ENCODE peak calls at places on chromosomes 6 and 20, in six cellular contexts. One of them, this sample, is unnamed.

GRCh38 chr6:96721227-96721626 is 116.0 kb downstream of the GPR63 start:
- DNase-seq in trophoblast cell: no peak
- DNase-seq in IMR-90: no peak
- DNase-seq in mesenchymal stem cell: no peak
- DNase-seq in neuronal stem cell: no peak
- DNase-seq in H1: no peak
- DNase-seq in this sample: no peak

GRCh38 chr20:36394340-36394965 is 88.3 kb downstream of the DLGAP4 start:
- DNase-seq in trophoblast cell: no peak
- DNase-seq in IMR-90: no peak
- DNase-seq in mesenchymal stem cell: no peak
- DNase-seq in neuronal stem cell: no peak
- DNase-seq in H1: no peak
- DNase-seq in this sample: no peak

GRCh38 chr6:122809001-122809400 is 19.9 kb downstream of the SMPDL3A start:
- DNase-seq in trophoblast cell: no peak
- DNase-seq in IMR-90: peak; percentile 48
- DNase-seq in mesenchymal stem cell: peak; percentile 65
- DNase-seq in neuronal stem cell: no peak
- DNase-seq in H1: no peak
- DNase-seq in this sample: no peak

GRCh38 chr20:33650111-33650752 is 11.9 kb upstream of the C20orf144 start:
- DNase-seq in trophoblast cell: no peak
- DNase-seq in IMR-90: no peak
- DNase-seq in mesenchymal stem cell: no peak
- DNase-seq in neuronal stem cell: no peak
- DNase-seq in H1: no peak
- DNase-seq in this sample: no peak

GRCh38 chr20:23937303-23938117 is 51.1 kb downstream of the GGTLC1 start:
- DNase-seq in trophoblast cell: peak; percentile 56
- DNase-seq in IMR-90: peak; percentile 36
- DNase-seq in mesenchymal stem cell: peak; percentile 40
- DNase-seq in neuronal stem cell: peak; percentile 56
- DNase-seq in H1: peak; percentile 41
- DNase-seq in this sample: peak; percentile 80

GRCh38 chr6:129329677-129330076 is 380.3 kb downstream of the ARHGAP18 start:
- DNase-seq in trophoblast cell: no peak
- DNase-seq in IMR-90: no peak
- DNase-seq in mesenchymal stem cell: no peak
- DNase-seq in neuronal stem cell: no peak
- DNase-seq in H1: no peak
- DNase-seq in this sample: no peak

GRCh38 chr6:12941422-12941821 is 224.9 kb downstream of the PHACTR1 start:
- DNase-seq in trophoblast cell: no peak
- DNase-seq in IMR-90: no peak
- DNase-seq in mesenchymal stem cell: peak; percentile 73
- DNase-seq in neuronal stem cell: no peak
- DNase-seq in H1: no peak
- DNase-seq in this sample: no peak

GRCh38 chr20:63698739-63699465 is 2.5 kb downstream of the TNFRSF6B start:
- DNase-seq in trophoblast cell: peak; percentile 67
- DNase-seq in IMR-90: peak; percentile 94
- DNase-seq in mesenchymal stem cell: peak; percentile 97
- DNase-seq in neuronal stem cell: no peak
- DNase-seq in H1: no peak
- DNase-seq in this sample: peak; percentile 39

GRCh38 chr6:14365393-14365792 is 247.8 kb downstream of the CD83 start:
- DNase-seq in trophoblast cell: peak; percentile 53
- DNase-seq in IMR-90: peak; percentile 71
- DNase-seq in mesenchymal stem cell: peak; percentile 3
- DNase-seq in neuronal stem cell: no peak
- DNase-seq in H1: no peak
- DNase-seq in this sample: no peak

GRCh38 chr6:170186909-170187668 is 103.8 kb downstream of the DLL1 start:
- DNase-seq in trophoblast cell: no peak
- DNase-seq in IMR-90: no peak
- DNase-seq in mesenchymal stem cell: no peak
- DNase-seq in neuronal stem cell: no peak
- DNase-seq in H1: no peak
- DNase-seq in this sample: no peak

GRCh38 chr20:13936781-13937576 is 53.4 kb downstream of the SEL1L2 start:
- DNase-seq in trophoblast cell: no peak
- DNase-seq in IMR-90: no peak
- DNase-seq in mesenchymal stem cell: no peak
- DNase-seq in neuronal stem cell: no peak
- DNase-seq in H1: no peak
- DNase-seq in this sample: no peak

GRCh38 chr20:13424174-13424833 is 203.2 kb downstream of the ISM1 start:
- DNase-seq in trophoblast cell: no peak
- DNase-seq in IMR-90: no peak
- DNase-seq in mesenchymal stem cell: no peak
- DNase-seq in neuronal stem cell: no peak
- DNase-seq in H1: no peak
- DNase-seq in this sample: no peak

GRCh38 chr20:58808296-58809046 is 42.2 kb downstream of the GNAS-AS1 start:
- DNase-seq in trophoblast cell: no peak
- DNase-seq in IMR-90: peak; percentile 29
- DNase-seq in mesenchymal stem cell: no peak
- DNase-seq in neuronal stem cell: no peak
- DNase-seq in H1: no peak
- DNase-seq in this sample: no peak

GRCh38 chr6:31736026-31736767 is at the start of gene CLIC1:
- DNase-seq in trophoblast cell: peak; percentile 73
- DNase-seq in IMR-90: peak; percentile 75
- DNase-seq in mesenchymal stem cell: peak; percentile 91
- DNase-seq in neuronal stem cell: peak; percentile 69
- DNase-seq in H1: peak; percentile 50
- DNase-seq in this sample: peak; percentile 88

GRCh38 chr6:157822221-157823000 is 635 bp upstream of the SNX9 start:
- DNase-seq in trophoblast cell: no peak
- DNase-seq in IMR-90: no peak
- DNase-seq in mesenchymal stem cell: peak; percentile 39
- DNase-seq in neuronal stem cell: no peak
- DNase-seq in H1: no peak
- DNase-seq in this sample: peak; percentile 42

GRCh38 chr6:112979830-112980229 is 632.7 kb downstream of the RFPL4B start:
- DNase-seq in trophoblast cell: no peak
- DNase-seq in IMR-90: no peak
- DNase-seq in mesenchymal stem cell: peak; percentile 32
- DNase-seq in neuronal stem cell: no peak
- DNase-seq in H1: no peak
- DNase-seq in this sample: no peak

GRCh38 chr6:146909886-146910285 is 294.3 kb upstream of the STXBP5 start:
- DNase-seq in trophoblast cell: no peak
- DNase-seq in IMR-90: no peak
- DNase-seq in mesenchymal stem cell: no peak
- DNase-seq in neuronal stem cell: no peak
- DNase-seq in H1: no peak
- DNase-seq in this sample: no peak

GRCh38 chr6:146912730-146913680 is 291.2 kb upstream of the STXBP5 start:
- DNase-seq in trophoblast cell: no peak
- DNase-seq in IMR-90: no peak
- DNase-seq in mesenchymal stem cell: peak; percentile 58
- DNase-seq in neuronal stem cell: no peak
- DNase-seq in H1: no peak
- DNase-seq in this sample: no peak

GRCh38 chr6:146909376-146909775 is 294.8 kb upstream of the STXBP5 start:
- DNase-seq in trophoblast cell: no peak
- DNase-seq in IMR-90: no peak
- DNase-seq in mesenchymal stem cell: no peak
- DNase-seq in neuronal stem cell: no peak
- DNase-seq in H1: no peak
- DNase-seq in this sample: no peak

GRCh38 chr6:146910611-146911010 is 293.6 kb upstream of the STXBP5 start:
- DNase-seq in trophoblast cell: no peak
- DNase-seq in IMR-90: no peak
- DNase-seq in mesenchymal stem cell: no peak
- DNase-seq in neuronal stem cell: no peak
- DNase-seq in H1: no peak
- DNase-seq in this sample: no peak

DNA sequence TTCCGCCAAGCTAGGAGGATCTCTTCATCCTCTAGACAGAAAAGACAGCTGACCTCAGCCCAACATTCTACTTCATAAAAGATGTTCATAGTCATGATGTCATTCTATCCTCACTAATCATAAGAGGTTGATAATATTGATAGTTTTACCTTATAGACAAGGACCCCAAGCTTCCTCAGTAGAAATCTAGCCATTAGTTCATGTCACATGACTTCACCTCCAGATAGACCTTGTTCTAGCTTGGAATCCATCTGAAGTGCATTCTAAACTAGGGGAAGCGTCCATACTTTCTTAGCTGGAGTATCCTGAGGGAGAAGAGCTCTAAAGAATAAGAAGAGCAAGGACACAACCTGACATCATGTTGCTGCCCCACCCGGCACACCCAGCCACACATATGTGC is 292.6 kb upstream of the STXBP5 start:
- DNase-seq in trophoblast cell: no peak
- DNase-seq in IMR-90: no peak
- DNase-seq in mesenchymal stem cell: no peak
- DNase-seq in neuronal stem cell: no peak
- DNase-seq in H1: no peak
- DNase-seq in this sample: no peak
- H3K4me2 ChIP-seq in trophoblast cell: no peak overlapping the region
- H3K4me2 ChIP-seq in IMR-90: no peak overlapping the region
- H3K4me2 ChIP-seq in mesenchymal stem cell: no peak overlapping the region
- H3K4me2 ChIP-seq in neuronal stem cell: no peak overlapping the region
- H3K4me2 ChIP-seq in H1: no peak overlapping the region
- H3K4me2 ChIP-seq in this sample: no peak overlapping the region

GRCh38 chr6:28334272-28335039 is 1.5 kb downstream of the ZSCAN31 start:
- DNase-seq in trophoblast cell: no peak
- DNase-seq in IMR-90: no peak
- DNase-seq in mesenchymal stem cell: no peak
- DNase-seq in neuronal stem cell: no peak
- DNase-seq in H1: no peak
- DNase-seq in this sample: no peak

GRCh38 chr6:28336284-28337024 is 506 bp upstream of the ZSCAN31 start:
- DNase-seq in trophoblast cell: no peak
- DNase-seq in IMR-90: peak; percentile 31
- DNase-seq in mesenchymal stem cell: peak; percentile 78
- DNase-seq in neuronal stem cell: no peak
- DNase-seq in H1: no peak
- DNase-seq in this sample: no peak

GRCh38 chr6:28333599-28334018 is 2.3 kb downstream of the ZSCAN31 start:
- DNase-seq in trophoblast cell: no peak
- DNase-seq in IMR-90: no peak
- DNase-seq in mesenchymal stem cell: no peak
- DNase-seq in neuronal stem cell: no peak
- DNase-seq in H1: no peak
- DNase-seq in this sample: no peak

GRCh38 chr6:28335564-28336283 is at the start of gene ZSCAN31:
- DNase-seq in trophoblast cell: peak; percentile 98
- DNase-seq in IMR-90: peak; percentile 99
- DNase-seq in mesenchymal stem cell: peak; percentile 99
- DNase-seq in neuronal stem cell: peak; percentile 90
- DNase-seq in H1: peak; percentile 95
- DNase-seq in this sample: peak; percentile 92

DNA sequence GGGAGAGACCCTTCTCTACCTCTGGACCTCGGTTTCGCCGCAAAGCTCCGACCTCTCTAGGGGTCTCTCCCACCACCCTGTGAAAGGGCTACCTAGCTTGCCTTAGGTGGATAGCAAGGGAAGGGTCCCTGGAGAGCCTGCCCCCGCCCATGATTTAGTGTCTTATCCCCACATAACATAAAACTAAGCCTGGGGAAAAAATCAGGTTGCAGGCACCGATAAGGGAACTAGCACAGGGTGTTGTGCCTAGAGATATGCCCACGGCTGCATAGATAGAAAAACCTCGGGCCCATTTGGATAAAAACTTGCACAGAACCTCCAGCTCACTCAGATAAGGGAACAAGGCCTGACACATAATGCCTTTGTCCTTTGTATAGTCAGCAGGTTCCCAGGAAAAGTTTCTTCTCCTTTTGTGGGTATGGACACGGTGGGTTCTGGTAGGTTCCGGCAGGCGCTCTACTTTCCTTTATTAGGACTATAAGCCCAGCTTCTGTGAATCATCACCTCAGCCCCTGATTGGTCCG is 846 bp downstream of the ZSCAN31 start:
- DNase-seq in trophoblast cell: no peak
- DNase-seq in IMR-90: no peak
- DNase-seq in mesenchymal stem cell: no peak
- DNase-seq in neuronal stem cell: no peak
- DNase-seq in H1: no peak
- DNase-seq in this sample: peak; percentile 97
- H3K4ac ChIP-seq in trophoblast cell: peak overlapping the region; percentile 29
- H3K4ac ChIP-seq in IMR-90: peak overlapping the region; percentile 55
- H3K4ac ChIP-seq in mesenchymal stem cell: peak overlapping the region; percentile 67
- H3K4ac ChIP-seq in neuronal stem cell: no peak overlapping the region
- H3K4ac ChIP-seq in H1: peak overlapping the region; percentile 76
- H3K4ac ChIP-seq in this sample: peak overlapping the region; percentile 97

GRCh38 chr6:124961468-124961783 is 811 bp upstream of the RNF217 start:
- DNase-seq in trophoblast cell: no peak
- DNase-seq in IMR-90: no peak
- DNase-seq in mesenchymal stem cell: no peak
- DNase-seq in neuronal stem cell: no peak
- DNase-seq in H1: no peak
- DNase-seq in this sample: no peak
- H4K91ac ChIP-seq in trophoblast cell: peak overlapping the region; percentile 92
- H4K91ac ChIP-seq in IMR-90: peak overlapping the region; percentile 90
- H4K91ac ChIP-seq in mesenchymal stem cell: no peak overlapping the region
- H4K91ac ChIP-seq in neuronal stem cell: no peak overlapping the region
- H4K91ac ChIP-seq in H1: peak overlapping the region; percentile 97
- H4K91ac ChIP-seq in this sample: no peak overlapping the region

GRCh38 chr6:54698974-54699373 is 147.6 kb upstream of the FAM83B start:
- DNase-seq in trophoblast cell: peak; percentile 92
- DNase-seq in IMR-90: no peak
- DNase-seq in mesenchymal stem cell: no peak
- DNase-seq in neuronal stem cell: no peak
- DNase-seq in H1: no peak
- DNase-seq in this sample: no peak
- H3K4me2 ChIP-seq in trophoblast cell: peak overlapping the region; percentile 35
- H3K4me2 ChIP-seq in IMR-90: no peak overlapping the region
- H3K4me2 ChIP-seq in mesenchymal stem cell: no peak overlapping the region
- H3K4me2 ChIP-seq in neuronal stem cell: no peak overlapping the region
- H3K4me2 ChIP-seq in H1: no peak overlapping the region
- H3K4me2 ChIP-seq in this sample: no peak overlapping the region

GRCh38 chr20:44643596-44644383 is 7.7 kb downstream of the ADA start:
- DNase-seq in trophoblast cell: peak; percentile 89
- DNase-seq in IMR-90: peak; percentile 80
- DNase-seq in mesenchymal stem cell: peak; percentile 99
- DNase-seq in neuronal stem cell: no peak
- DNase-seq in H1: peak; percentile 57
- DNase-seq in this sample: peak; percentile 84
- H3K4ac ChIP-seq in trophoblast cell: no peak overlapping the region
- H3K4ac ChIP-seq in IMR-90: peak overlapping the region; percentile 63
- H3K4ac ChIP-seq in mesenchymal stem cell: peak overlapping the region; percentile 71
- H3K4ac ChIP-seq in neuronal stem cell: no peak overlapping the region
- H3K4ac ChIP-seq in H1: peak overlapping the region; percentile 22
- H3K4ac ChIP-seq in this sample: no peak overlapping the region

This sample was measured in H9.